ENCODE peak calls at places on chromosomes 4 and X, in six cellular contexts. T is HCT116; R is GM18507; Z is NCI-H2029 treated with DMSO at 0.1 percent for 48 hours; Q is activated CD4-positive, alpha-beta T cell treated with anti-CD3 and anti-CD28 coated beads, Interleukin-2, amount 50 U/mL, for 48 hours; X is GM12891. C is an unnamed sample.

GRCh38 chr4:114273246-114273645 is 293.8 kb upstream of the ARSJ start:
- DNase-seq in T (no peak), R (no peak), Z (no peak), Q (no peak), X (no peak), C (no peak)

GRCh38 chrX:99719140-99719539 is 690.9 kb downstream of the PCDH19 start:
- DNase-seq in T (no peak), R (no peak), Z (no peak), Q (no peak), X (no peak), C (no peak)

GRCh38 chr4:174222266-174222872 is 61.1 kb downstream of the FBXO8 start:
- DNase-seq in T (peak; percentile 13), R (no peak), Z (no peak), Q (no peak), X (no peak), C (peak; percentile 50)

GRCh38 chr4:1361391-1361790 is 14.4 kb downstream of the UVSSA start:
- DNase-seq in T (no peak), R (no peak), Z (no peak), Q (no peak), X (no peak), C (no peak)

GRCh38 chrX:108070891-108071290 is 20.5 kb downstream of the PSMD10 start:
- DNase-seq in T (no peak), R (no peak), Z (no peak), Q (no peak), X (no peak), C (no peak)

GRCh38 chr4:125750827-125751466 is 436.2 kb downstream of the FAT4 start:
- DNase-seq in T (no peak), R (no peak), Z (no peak), Q (no peak), X (no peak), C (peak; percentile 16)

GRCh38 chr4:153154010-153154975 is 50.0 kb upstream of the TRIM2 start:
- DNase-seq in T (no peak), R (no peak), Z (peak; percentile 25), Q (peak; percentile 16), X (no peak), C (peak; percentile 8)

GRCh38 chr4:6334203-6334887 is 64.7 kb downstream of the WFS1 start:
- DNase-seq in T (no peak), R (no peak), Z (no peak), Q (no peak), X (no peak), C (no peak)

GRCh38 chrX:23008431-23009099 is 8.8 kb downstream of the DDX53 start:
- DNase-seq in T (peak; percentile 6), R (no peak), Z (peak; percentile 2), Q (no peak), X (no peak), C (peak; percentile 34)

GRCh38 chrX:72305286-72306084 is at the start of gene CITED1:
- DNase-seq in T (no peak), R (no peak), Z (no peak), Q (peak; percentile 29), X (no peak), C (no peak)